ENCODE peak calls at places on chromosomes 3 and 15, in seven cellular contexts. C is progenitor cell of endocrine pancreas; N is NCI-H1436 treated with DMSO at 0.1 percent for 48 hours; W is activated naive CD8-positive, alpha-beta T cell treated with anti-CD3 and anti-CD28 coated beads for 36 hours; A is neural crest cell; S is glutamatergic neuron; M is naive thymus-derived CD8-positive, alpha-beta T cell. T is an unnamed sample.

GRCh38 chr3:13301295-13301987 is 118.7 kb downstream of the NUP210 start:
- DNase-seq in C (no peak), N (peak; percentile 12), W (no peak), A (no peak), S (peak; percentile 75), M (no peak), T (peak; percentile 74)

GRCh38 chr15:82132116-82132515 is 86.3 kb upstream of the MEX3B start:
- DNase-seq in C (no peak), N (no peak), W (no peak), A (no peak), S (no peak), M (no peak), T (peak; percentile 59)

GRCh38 chr15:85750319-85750806 is 44.4 kb downstream of the KLHL25 start:
- DNase-seq in C (no peak), N (no peak), W (no peak), A (no peak), S (peak; percentile 24), M (peak; percentile 9), T (no peak)

GRCh38 chr15:57406040-57406772 is 29.9 kb downstream of the CGNL1 start:
- DNase-seq in C (no peak), N (no peak), W (no peak), A (no peak), S (no peak), M (no peak), T (no peak)

GRCh38 chr3:138186803-138187295 is 252 bp upstream of the ARMC8 start:
- DNase-seq in C (peak; percentile 72), N (peak; percentile 71), W (peak; percentile 89), A (peak; percentile 76), S (peak; percentile 88), M (peak; percentile 91), T (peak; percentile 87)

GRCh38 chr15:75531041-75531450 is 48.1 kb downstream of the PTPN9 start:
- DNase-seq in C (no peak), N (no peak), W (no peak), A (no peak), S (no peak), M (no peak), T (peak; percentile 43)

GRCh38 chr3:165404357-165405042 is 208.3 kb upstream of the SLITRK3 start:
- DNase-seq in C (no peak), N (no peak), W (no peak), A (no peak), S (no peak), M (no peak), T (no peak)

GRCh38 chr3:11720220-11721113 is 76.8 kb upstream of the VGLL4 start:
- DNase-seq in C (peak; percentile 56), N (no peak), W (peak; percentile 62), A (peak; percentile 16), S (peak; percentile 35), M (peak; percentile 55), T (peak; percentile 64)

GRCh38 chr3:80643421-80643820 is 875.6 kb upstream of the ROBO1 start:
- DNase-seq in C (no peak), N (no peak), W (no peak), A (no peak), S (no peak), M (no peak), T (no peak)

GRCh38 chr3:32913790-32914446 is 37.5 kb upstream of the CCR4 start:
- DNase-seq in C (no peak), N (no peak), W (no peak), A (no peak), S (no peak), M (no peak), T (peak; percentile 39)

GRCh38 chr3:72185549-72186484 is 400.9 kb upstream of the PROK2 start:
- DNase-seq in C (no peak), N (no peak), W (peak; percentile 53), A (no peak), S (peak; percentile 32), M (no peak), T (peak; percentile 69)

GRCh38 chr15:57283774-57284508 is 92.4 kb upstream of the CGNL1 start:
- DNase-seq in C (no peak), N (no peak), W (no peak), A (no peak), S (no peak), M (no peak), T (no peak)

GRCh38 chr3:150497956-150498355 is 48.3 kb downstream of the SERP1 start:
- DNase-seq in C (no peak), N (no peak), W (no peak), A (no peak), S (no peak), M (no peak), T (peak; percentile 92)

GRCh38 chr15:39479916-39480315 is 101.0 kb upstream of the THBS1 start:
- DNase-seq in C (no peak), N (no peak), W (no peak), A (no peak), S (no peak), M (no peak), T (peak; percentile 62)

GRCh38 chr15:69576948-69577351 is 124.3 kb downstream of the RPLP1 start:
- DNase-seq in C (no peak), N (no peak), W (no peak), A (no peak), S (no peak), M (no peak), T (no peak)

GRCh38 chr3:178822722-178823121 is 248.9 kb downstream of the ZMAT3 start:
- DNase-seq in C (no peak), N (no peak), W (no peak), A (no peak), S (no peak), M (no peak), T (no peak)

GRCh38 chr3:188208751-188209433 is 54.9 kb downstream of the LPP start:
- DNase-seq in C (no peak), N (no peak), W (no peak), A (no peak), S (no peak), M (no peak), T (no peak)

GRCh38 chr15:75666823-75667501 is 19.2 kb downstream of the SNX33 start:
- DNase-seq in C (no peak), N (no peak), W (no peak), A (no peak), S (peak; percentile 52), M (no peak), T (peak; percentile 99)